ENCODE peak calls at places on chromosomes 7 and 10, in ten cellular contexts. I is body of pancreas, U is NAMALWA, Z is epithelial cell of proximal tubule, T is Kasumi-1, O is lower leg skin, Y is frontal cortex, P is ELF-1, X is type B pancreatic cell, E is ELR. G is an unnamed sample.

GRCh38 chr10:52566471-52567246 is 205.9 kb downstream of the MBL2 start:
- DNase-seq in I (no peak), U (peak), Z (no peak), T (peak), O (no peak), Y (no peak), P (no peak), X (no peak), E (peak), G (no peak)

GRCh38 chr7:75772081-75773077 is at the start of gene CCL26:
- DNase-seq in I (peak), U (no peak), Z (no peak), T (no peak), O (no peak), Y (no peak), P (no peak), X (no peak), E (peak), G (peak)

GRCh38 chr10:123967626-123968243 is 76.1 kb upstream of the CPXM2 start:
- DNase-seq in I (peak), U (peak), Z (no peak), T (peak), O (peak), Y (peak), P (peak), X (peak), E (peak), G (peak)

GRCh38 chr10:131195552-131196159 is 115.9 kb downstream of the TCERG1L start:
- DNase-seq in I (no peak), U (no peak), Z (no peak), T (no peak), O (peak), Y (no peak), P (no peak), X (peak), E (no peak), G (no peak)

GRCh38 chr10:15370741-15371701 is at the start of gene FAM171A1:
- DNase-seq in I (peak), U (no peak), Z (no peak), T (peak), O (peak), Y (peak), P (peak), X (peak), E (peak), G (peak)

GRCh38 chr10:266974-267425 is 131.7 kb downstream of the ZMYND11 start:
- DNase-seq in I (peak), U (no peak), Z (no peak), T (no peak), O (no peak), Y (no peak), P (no peak), X (no peak), E (peak), G (no peak)

GRCh38 chr7:30474893-30475292 is 3.7 kb downstream of the NOD1 start:
- DNase-seq in I (no peak), U (no peak), Z (no peak), T (no peak), O (no peak), Y (no peak), P (no peak), X (no peak), E (no peak), G (no peak)

GRCh38 chr10:17882557-17882956 is 69.2 kb upstream of the SLC39A12 start:
- DNase-seq in I (no peak), U (no peak), Z (no peak), T (no peak), O (no peak), Y (no peak), P (no peak), X (no peak), E (no peak), G (no peak)

GRCh38 chr7:55420535-55420934 is 55.4 kb downstream of the LANCL2 start:
- DNase-seq in I (no peak), U (no peak), Z (no peak), T (no peak), O (no peak), Y (no peak), P (no peak), X (no peak), E (peak), G (no peak)

GRCh38 chr7:105305633-105306032 is 83.1 kb downstream of the SRPK2 start:
- DNase-seq in I (no peak), U (no peak), Z (no peak), T (no peak), O (no peak), Y (no peak), P (no peak), X (no peak), E (no peak), G (no peak)

GRCh38 chr7:65307651-65308299 is 65.9 kb upstream of the ZNF92 start:
- DNase-seq in I (peak), U (peak), Z (peak), T (peak), O (peak), Y (peak), P (peak), X (peak), E (peak), G (peak)

GRCh38 chr10:32237644-32238345 is 109.2 kb downstream of the EPC1 start:
- DNase-seq in I (no peak), U (no peak), Z (no peak), T (no peak), O (no peak), Y (no peak), P (no peak), X (no peak), E (peak), G (no peak)

GRCh38 chr7:120794100-120794729 is 63.7 kb downstream of the TSPAN12 start:
- DNase-seq in I (no peak), U (no peak), Z (no peak), T (no peak), O (no peak), Y (no peak), P (no peak), X (no peak), E (no peak), G (no peak)

GRCh38 chr7:132472463-132473120 is 103.7 kb downstream of the PLXNA4 start:
- DNase-seq in I (no peak), U (no peak), Z (no peak), T (no peak), O (peak), Y (no peak), P (peak), X (no peak), E (peak), G (peak)

GRCh38 chr10:88522715-88523114 is 60.4 kb downstream of the RNLS start:
- DNase-seq in I (no peak), U (no peak), Z (no peak), T (no peak), O (no peak), Y (no peak), P (no peak), X (no peak), E (no peak), G (no peak)

GRCh38 chr7:150587551-150587950 is 20.4 kb downstream of the GIMAP4 start:
- DNase-seq in I (no peak), U (no peak), Z (no peak), T (no peak), O (no peak), Y (no peak), P (no peak), X (no peak), E (no peak), G (no peak)

GRCh38 chr10:121296856-121297255 is 301.4 kb downstream of the FGFR2 start:
- DNase-seq in I (no peak), U (no peak), Z (no peak), T (no peak), O (no peak), Y (no peak), P (no peak), X (no peak), E (no peak), G (no peak)

GRCh38 chr7:35749548-35749947 is 51.3 kb upstream of the SEPTIN7 start:
- DNase-seq in I (no peak), U (no peak), Z (no peak), T (no peak), O (no peak), Y (no peak), P (peak), X (no peak), E (no peak), G (peak)

GRCh38 chr7:30145521-30145920 is 10.7 kb downstream of the MTURN start:
- DNase-seq in I (no peak), U (no peak), Z (peak), T (no peak), O (no peak), Y (no peak), P (no peak), X (no peak), E (no peak), G (no peak)

GRCh38 chr7:97381815-97382214 is 264.3 kb downstream of the SDHAF3 start:
- DNase-seq in I (no peak), U (no peak), Z (no peak), T (no peak), O (no peak), Y (no peak), P (no peak), X (no peak), E (no peak), G (no peak)

GRCh38 chr7:107090452-107090851 is 45.9 kb downstream of the PRKAR2B start:
- DNase-seq in I (no peak), U (peak), Z (no peak), T (no peak), O (no peak), Y (peak), P (peak), X (no peak), E (no peak), G (no peak)

GRCh38 chr10:29130190-29130673 is 158.6 kb upstream of the LYZL1 start:
- DNase-seq in I (no peak), U (peak), Z (peak), T (peak), O (no peak), Y (no peak), P (peak), X (no peak), E (peak), G (no peak)

GRCh38 chr7:55478700-55479099 is 93.6 kb downstream of the VOPP1 start:
- DNase-seq in I (no peak), U (no peak), Z (no peak), T (no peak), O (peak), Y (no peak), P (no peak), X (no peak), E (no peak), G (no peak)

GRCh38 chr10:78215645-78216044 is 182.0 kb downstream of the RPS24 start:
- DNase-seq in I (no peak), U (no peak), Z (no peak), T (peak), O (peak), Y (no peak), P (peak), X (no peak), E (no peak), G (peak)

GRCh38 chr7:109844362-109844761 is 1246.6 kb upstream of the LRRN3 start:
- DNase-seq in I (no peak), U (peak), Z (peak), T (no peak), O (no peak), Y (no peak), P (no peak), X (no peak), E (peak), G (no peak)

GRCh38 chr7:95434501-95435421 is at the start of gene PON2:
- DNase-seq in I (peak), U (peak), Z (no peak), T (peak), O (peak), Y (peak), P (peak), X (peak), E (peak), G (peak)

GRCh38 chr10:35495521-35496238 is 109.5 kb upstream of the GJD4 start:
- DNase-seq in I (no peak), U (peak), Z (no peak), T (no peak), O (no peak), Y (no peak), P (peak), X (no peak), E (no peak), G (peak)

G was measured in uterus.